ENCODE peak calls at places on chromosome 5, in ten cellular contexts. One of them, this sample, is unnamed.

GRCh38 chr5:128228506-128228905 is 144.9 kb downstream of the SLC12A2 start:
- DNase-seq in tibial artery: no peak
- DNase-seq in epithelial cell of esophagus: no peak
- DNase-seq in A673: no peak
- DNase-seq in tibial nerve: no peak
- DNase-seq in fibroblast of lung: peak; percentile 87
- DNase-seq in AG04450: no peak
- DNase-seq in psoas muscle: no peak
- DNase-seq in sigmoid colon: no peak
- DNase-seq in heart right ventricle: no peak
- DNase-seq in this sample: peak; percentile 71

GRCh38 chr5:76472338-76473336 is 69.6 kb downstream of the IQGAP2 start:
- DNase-seq in tibial artery: no peak
- DNase-seq in epithelial cell of esophagus: peak; percentile 62
- DNase-seq in A673: no peak
- DNase-seq in tibial nerve: no peak
- DNase-seq in fibroblast of lung: peak; percentile 1
- DNase-seq in AG04450: no peak
- DNase-seq in psoas muscle: no peak
- DNase-seq in sigmoid colon: no peak
- DNase-seq in heart right ventricle: no peak
- DNase-seq in this sample: no peak

GRCh38 chr5:178460598-178461425 is 129.4 kb downstream of the COL23A1 start:
- DNase-seq in tibial artery: peak; percentile 81
- DNase-seq in epithelial cell of esophagus: peak; percentile 5
- DNase-seq in A673: peak; percentile 33
- DNase-seq in tibial nerve: peak; percentile 66
- DNase-seq in fibroblast of lung: peak; percentile 39
- DNase-seq in AG04450: no peak
- DNase-seq in psoas muscle: peak; percentile 73
- DNase-seq in sigmoid colon: no peak
- DNase-seq in heart right ventricle: peak; percentile 80
- DNase-seq in this sample: peak; percentile 8

GRCh38 chr5:65760504-65761275 is 38.7 kb downstream of the NLN start:
- DNase-seq in tibial artery: no peak
- DNase-seq in epithelial cell of esophagus: peak; percentile 65
- DNase-seq in A673: no peak
- DNase-seq in tibial nerve: no peak
- DNase-seq in fibroblast of lung: peak; percentile 23
- DNase-seq in AG04450: no peak
- DNase-seq in psoas muscle: no peak
- DNase-seq in sigmoid colon: no peak
- DNase-seq in heart right ventricle: peak; percentile 13
- DNase-seq in this sample: peak; percentile 87

GRCh38 chr5:142015781-142016533 is 3.1 kb upstream of the GNPDA1 start:
- DNase-seq in tibial artery: no peak
- DNase-seq in epithelial cell of esophagus: peak; percentile 65
- DNase-seq in A673: peak; percentile 23
- DNase-seq in tibial nerve: no peak
- DNase-seq in fibroblast of lung: no peak
- DNase-seq in AG04450: no peak
- DNase-seq in psoas muscle: no peak
- DNase-seq in sigmoid colon: no peak
- DNase-seq in heart right ventricle: no peak
- DNase-seq in this sample: peak; percentile 58

GRCh38 chr5:15627647-15628046 is 127.7 kb downstream of the FBXL7 start:
- DNase-seq in tibial artery: no peak
- DNase-seq in epithelial cell of esophagus: no peak
- DNase-seq in A673: no peak
- DNase-seq in tibial nerve: no peak
- DNase-seq in fibroblast of lung: no peak
- DNase-seq in AG04450: no peak
- DNase-seq in psoas muscle: no peak
- DNase-seq in sigmoid colon: no peak
- DNase-seq in heart right ventricle: no peak
- DNase-seq in this sample: no peak

GRCh38 chr5:28012538-28012937 is 974.2 kb upstream of the CDH9 start:
- DNase-seq in tibial artery: no peak
- DNase-seq in epithelial cell of esophagus: no peak
- DNase-seq in A673: no peak
- DNase-seq in tibial nerve: no peak
- DNase-seq in fibroblast of lung: no peak
- DNase-seq in AG04450: no peak
- DNase-seq in psoas muscle: no peak
- DNase-seq in sigmoid colon: no peak
- DNase-seq in heart right ventricle: no peak
- DNase-seq in this sample: no peak

GRCh38 chr5:158313027-158313738 is 454.2 kb upstream of the CLINT1 start:
- DNase-seq in tibial artery: no peak
- DNase-seq in epithelial cell of esophagus: no peak
- DNase-seq in A673: no peak
- DNase-seq in tibial nerve: no peak
- DNase-seq in fibroblast of lung: no peak
- DNase-seq in AG04450: no peak
- DNase-seq in psoas muscle: no peak
- DNase-seq in sigmoid colon: no peak
- DNase-seq in heart right ventricle: no peak
- DNase-seq in this sample: no peak

DNA sequence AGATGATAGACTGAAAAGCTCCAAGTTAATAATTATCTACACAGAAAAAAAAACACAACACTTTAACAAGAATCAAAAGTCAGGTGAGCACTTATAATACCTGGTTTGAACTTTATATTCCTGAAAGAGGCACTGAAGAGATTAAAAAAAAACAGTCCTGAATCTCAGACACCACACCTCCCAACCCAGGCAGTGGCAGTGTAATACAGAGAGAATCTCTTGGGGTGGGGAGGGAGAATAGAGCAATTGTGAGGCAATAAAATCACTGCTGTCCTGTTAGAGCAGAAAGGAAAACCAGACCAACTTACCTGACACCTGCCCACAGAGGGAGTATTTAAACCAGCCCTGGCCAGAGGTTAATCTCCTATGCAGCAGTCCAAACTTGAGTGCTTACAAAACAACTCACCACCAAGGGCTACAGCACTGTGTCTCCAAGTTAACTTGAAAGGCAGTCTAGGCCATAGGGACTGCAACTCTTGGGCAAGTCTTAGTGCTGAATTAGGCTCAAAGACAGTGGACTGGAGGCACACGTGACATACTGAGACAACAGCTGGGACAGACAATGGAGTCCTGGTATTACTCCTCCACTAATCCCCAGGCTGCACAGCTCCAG is 54.2 kb downstream of the SLCO4C1 start:
- DNase-seq in tibial artery: no peak
- DNase-seq in epithelial cell of esophagus: no peak
- DNase-seq in A673: no peak
- DNase-seq in tibial nerve: no peak
- DNase-seq in fibroblast of lung: no peak
- DNase-seq in AG04450: no peak
- DNase-seq in psoas muscle: no peak
- DNase-seq in sigmoid colon: no peak
- DNase-seq in heart right ventricle: no peak
- DNase-seq in this sample: no peak
- TF ChIP-seq CTCF in tibial artery: no peak
- TF ChIP-seq CTCF in epithelial cell of esophagus: no peak
- TF ChIP-seq CTCF in A673: no peak
- TF ChIP-seq CTCF in tibial nerve: no peak
- TF ChIP-seq CTCF in fibroblast of lung: no peak
- TF ChIP-seq CTCF in AG04450: no peak
- TF ChIP-seq CTCF in psoas muscle: no peak
- TF ChIP-seq CTCF in sigmoid colon: no peak
- TF ChIP-seq CTCF in heart right ventricle: no peak
- TF ChIP-seq CTCF in this sample: no peak

GRCh38 chr5:113804943-113805342 is 291.4 kb downstream of the YTHDC2 start:
- DNase-seq in tibial artery: no peak
- DNase-seq in epithelial cell of esophagus: no peak
- DNase-seq in A673: no peak
- DNase-seq in tibial nerve: no peak
- DNase-seq in fibroblast of lung: no peak
- DNase-seq in AG04450: no peak
- DNase-seq in psoas muscle: no peak
- DNase-seq in sigmoid colon: no peak
- DNase-seq in heart right ventricle: no peak
- DNase-seq in this sample: no peak

GRCh38 chr5:113806250-113806649 is 292.8 kb downstream of the YTHDC2 start:
- DNase-seq in tibial artery: no peak
- DNase-seq in epithelial cell of esophagus: peak; percentile 68
- DNase-seq in A673: peak; percentile 22
- DNase-seq in tibial nerve: no peak
- DNase-seq in fibroblast of lung: peak; percentile 45
- DNase-seq in AG04450: no peak
- DNase-seq in psoas muscle: no peak
- DNase-seq in sigmoid colon: no peak
- DNase-seq in heart right ventricle: no peak
- DNase-seq in this sample: peak; percentile 43

GRCh38 chr5:113804264-113804663 is 290.8 kb downstream of the YTHDC2 start:
- DNase-seq in tibial artery: no peak
- DNase-seq in epithelial cell of esophagus: peak; percentile 65
- DNase-seq in A673: no peak
- DNase-seq in tibial nerve: no peak
- DNase-seq in fibroblast of lung: no peak
- DNase-seq in AG04450: no peak
- DNase-seq in psoas muscle: no peak
- DNase-seq in sigmoid colon: no peak
- DNase-seq in heart right ventricle: no peak
- DNase-seq in this sample: no peak

GRCh38 chr5:113807384-113808053 is 294.0 kb downstream of the YTHDC2 start:
- DNase-seq in tibial artery: no peak
- DNase-seq in epithelial cell of esophagus: no peak
- DNase-seq in A673: no peak
- DNase-seq in tibial nerve: no peak
- DNase-seq in fibroblast of lung: peak; percentile 33
- DNase-seq in AG04450: no peak
- DNase-seq in psoas muscle: no peak
- DNase-seq in sigmoid colon: peak; percentile 69
- DNase-seq in heart right ventricle: no peak
- DNase-seq in this sample: peak; percentile 25

DNA sequence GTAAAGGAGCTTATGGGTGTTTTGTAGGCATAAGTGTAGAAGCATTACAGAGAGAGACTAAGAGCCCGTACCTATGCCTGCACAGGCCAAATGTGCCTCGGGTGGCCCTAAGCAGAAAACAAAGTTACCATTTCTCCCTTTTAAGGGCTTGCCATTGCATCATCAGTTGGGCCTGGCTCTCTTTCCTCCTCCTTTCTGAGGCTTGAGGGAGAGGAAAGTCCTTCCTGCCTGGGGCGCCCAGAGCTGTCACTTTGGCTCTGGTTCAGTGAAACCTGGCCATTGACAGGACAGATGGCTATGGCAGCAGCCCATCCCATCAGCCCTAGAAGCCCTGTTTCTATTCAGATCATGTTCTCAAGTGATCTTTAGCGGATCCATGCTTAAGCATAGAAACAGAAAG is 293.3 kb downstream of the YTHDC2 start:
- DNase-seq in tibial artery: peak; percentile 33
- DNase-seq in epithelial cell of esophagus: peak; percentile 20
- DNase-seq in A673: no peak
- DNase-seq in tibial nerve: no peak
- DNase-seq in fibroblast of lung: peak; percentile 21
- DNase-seq in AG04450: no peak
- DNase-seq in psoas muscle: peak; percentile 14
- DNase-seq in sigmoid colon: no peak
- DNase-seq in heart right ventricle: no peak
- DNase-seq in this sample: peak; percentile 22
- H3K4me3 ChIP-seq in tibial artery: peak overlapping the region; percentile 21
- H3K4me3 ChIP-seq in epithelial cell of esophagus: no peak overlapping the region
- H3K4me3 ChIP-seq in A673: no peak overlapping the region
- H3K4me3 ChIP-seq in tibial nerve: no peak overlapping the region
- H3K4me3 ChIP-seq in fibroblast of lung: no peak overlapping the region
- H3K4me3 ChIP-seq in AG04450: no peak overlapping the region
- H3K4me3 ChIP-seq in psoas muscle: no peak overlapping the region
- H3K4me3 ChIP-seq in sigmoid colon: no peak overlapping the region
- H3K4me3 ChIP-seq in heart right ventricle: peak overlapping the region; percentile 11
- H3K4me3 ChIP-seq in this sample: no peak overlapping the region

GRCh38 chr5:152592416-152592815 is 187.3 kb upstream of the NMUR2 start:
- DNase-seq in tibial artery: no peak
- DNase-seq in epithelial cell of esophagus: peak; percentile 16
- DNase-seq in A673: no peak
- DNase-seq in tibial nerve: no peak
- DNase-seq in fibroblast of lung: no peak
- DNase-seq in AG04450: no peak
- DNase-seq in psoas muscle: no peak
- DNase-seq in sigmoid colon: no peak
- DNase-seq in heart right ventricle: no peak
- DNase-seq in this sample: no peak
- TF ChIP-seq CTCF in tibial artery: no peak
- TF ChIP-seq CTCF in epithelial cell of esophagus: peak; percentile 33
- TF ChIP-seq CTCF in A673: no peak
- TF ChIP-seq CTCF in tibial nerve: no peak
- TF ChIP-seq CTCF in fibroblast of lung: no peak
- TF ChIP-seq CTCF in AG04450: no peak
- TF ChIP-seq CTCF in psoas muscle: no peak
- TF ChIP-seq CTCF in sigmoid colon: no peak
- TF ChIP-seq CTCF in heart right ventricle: no peak
- TF ChIP-seq CTCF in this sample: no peak

GRCh38 chr5:59600153-59600552 is 293.4 kb downstream of the PDE4D start:
- DNase-seq in tibial artery: no peak
- DNase-seq in epithelial cell of esophagus: no peak
- DNase-seq in A673: no peak
- DNase-seq in tibial nerve: no peak
- DNase-seq in fibroblast of lung: no peak
- DNase-seq in AG04450: no peak
- DNase-seq in psoas muscle: no peak
- DNase-seq in sigmoid colon: no peak
- DNase-seq in heart right ventricle: no peak
- DNase-seq in this sample: no peak

GRCh38 chr5:59596586-59597348 is 296.8 kb downstream of the PDE4D start:
- DNase-seq in tibial artery: no peak
- DNase-seq in epithelial cell of esophagus: peak; percentile 77
- DNase-seq in A673: peak; percentile 4
- DNase-seq in tibial nerve: no peak
- DNase-seq in fibroblast of lung: peak; percentile 81
- DNase-seq in AG04450: no peak
- DNase-seq in psoas muscle: no peak
- DNase-seq in sigmoid colon: no peak
- DNase-seq in heart right ventricle: no peak
- DNase-seq in this sample: peak; percentile 69

GRCh38 chr5:59599729-59600128 is 293.8 kb downstream of the PDE4D start:
- DNase-seq in tibial artery: no peak
- DNase-seq in epithelial cell of esophagus: no peak
- DNase-seq in A673: no peak
- DNase-seq in tibial nerve: no peak
- DNase-seq in fibroblast of lung: no peak
- DNase-seq in AG04450: no peak
- DNase-seq in psoas muscle: no peak
- DNase-seq in sigmoid colon: no peak
- DNase-seq in heart right ventricle: no peak
- DNase-seq in this sample: no peak

GRCh38 chr5:59597690-59598546 is 295.6 kb downstream of the PDE4D start:
- DNase-seq in tibial artery: no peak
- DNase-seq in epithelial cell of esophagus: no peak
- DNase-seq in A673: no peak
- DNase-seq in tibial nerve: no peak
- DNase-seq in fibroblast of lung: no peak
- DNase-seq in AG04450: no peak
- DNase-seq in psoas muscle: no peak
- DNase-seq in sigmoid colon: no peak
- DNase-seq in heart right ventricle: no peak
- DNase-seq in this sample: no peak

DNA sequence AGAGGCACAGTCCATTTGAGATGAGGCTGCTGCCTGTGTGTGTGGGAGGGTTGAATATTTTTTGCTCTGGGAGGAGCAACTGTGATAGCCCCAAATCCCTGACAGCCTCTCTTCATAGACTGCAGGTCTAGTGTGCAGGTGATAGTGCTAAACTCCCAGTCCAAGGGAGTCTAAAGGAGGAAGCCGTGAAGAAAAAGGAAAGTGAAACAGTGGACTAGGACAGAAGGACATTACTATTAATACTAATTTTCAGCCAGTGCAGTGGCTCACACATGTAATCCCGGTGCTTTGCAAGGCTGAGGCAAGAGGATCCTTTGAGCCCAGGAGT is 295.0 kb downstream of the PDE4D start:
- DNase-seq in tibial artery: no peak
- DNase-seq in epithelial cell of esophagus: no peak
- DNase-seq in A673: no peak
- DNase-seq in tibial nerve: no peak
- DNase-seq in fibroblast of lung: no peak
- DNase-seq in AG04450: no peak
- DNase-seq in psoas muscle: no peak
- DNase-seq in sigmoid colon: no peak
- DNase-seq in heart right ventricle: no peak
- DNase-seq in this sample: peak; percentile 18
- H3K4me3 ChIP-seq in tibial artery: peak overlapping the region; percentile 34
- H3K4me3 ChIP-seq in epithelial cell of esophagus: no peak overlapping the region
- H3K4me3 ChIP-seq in A673: no peak overlapping the region
- H3K4me3 ChIP-seq in tibial nerve: peak overlapping the region; percentile 34
- H3K4me3 ChIP-seq in fibroblast of lung: peak overlapping the region; percentile 19
- H3K4me3 ChIP-seq in AG04450: no peak overlapping the region
- H3K4me3 ChIP-seq in psoas muscle: peak overlapping the region; percentile 54
- H3K4me3 ChIP-seq in sigmoid colon: no peak overlapping the region
- H3K4me3 ChIP-seq in heart right ventricle: peak overlapping the region; percentile 42
- H3K4me3 ChIP-seq in this sample: peak overlapping the region; percentile 43

This sample was measured in fibroblast of pulmonary artery.